ENCODE peak calls at places on chromosomes 2 and 18, in nine cellular contexts. One of them, this sample, is unnamed.

GRCh38 chr2:74915743-74916142 is 42.7 kb upstream of the POLE4 start:
- DNase-seq in K562: no peak
- DNase-seq in GM12878: peak; percentile 11
- DNase-seq in breast epithelium: no peak
- DNase-seq in upper lobe of left lung: no peak
- DNase-seq in sigmoid colon: no peak
- DNase-seq in transverse colon: no peak
- DNase-seq in spleen: no peak
- DNase-seq in HepG2: no peak
- DNase-seq in this sample: no peak

GRCh38 chr2:127526940-127527804 is 883 bp upstream of the IWS1 start:
- DNase-seq in K562: peak; percentile 24
- DNase-seq in GM12878: no peak
- DNase-seq in breast epithelium: no peak
- DNase-seq in upper lobe of left lung: no peak
- DNase-seq in sigmoid colon: no peak
- DNase-seq in transverse colon: no peak
- DNase-seq in spleen: no peak
- DNase-seq in HepG2: peak; percentile 68
- DNase-seq in this sample: no peak

GRCh38 chr2:215791481-215791937 is 221.8 kb downstream of the MREG start:
- DNase-seq in K562: no peak
- DNase-seq in GM12878: no peak
- DNase-seq in breast epithelium: no peak
- DNase-seq in upper lobe of left lung: no peak
- DNase-seq in sigmoid colon: no peak
- DNase-seq in transverse colon: no peak
- DNase-seq in spleen: no peak
- DNase-seq in HepG2: peak; percentile 81
- DNase-seq in this sample: no peak

GRCh38 chr2:152176113-152176714 is 651 bp upstream of the STAM2 start:
- DNase-seq in K562: no peak
- DNase-seq in GM12878: no peak
- DNase-seq in breast epithelium: no peak
- DNase-seq in upper lobe of left lung: no peak
- DNase-seq in sigmoid colon: no peak
- DNase-seq in transverse colon: no peak
- DNase-seq in spleen: no peak
- DNase-seq in HepG2: peak; percentile 34
- DNase-seq in this sample: no peak

GRCh38 chr2:189298038-189298437 is 118.5 kb upstream of the COL5A2 start:
- DNase-seq in K562: no peak
- DNase-seq in GM12878: no peak
- DNase-seq in breast epithelium: no peak
- DNase-seq in upper lobe of left lung: no peak
- DNase-seq in sigmoid colon: no peak
- DNase-seq in transverse colon: no peak
- DNase-seq in spleen: no peak
- DNase-seq in HepG2: no peak
- DNase-seq in this sample: no peak

GRCh38 chr18:3585656-3586509 is 135.9 kb downstream of the TGIF1 start:
- DNase-seq in K562: peak; percentile 90
- DNase-seq in GM12878: no peak
- DNase-seq in breast epithelium: peak; percentile 65
- DNase-seq in upper lobe of left lung: peak; percentile 89
- DNase-seq in sigmoid colon: peak; percentile 87
- DNase-seq in transverse colon: peak; percentile 90
- DNase-seq in spleen: peak; percentile 91
- DNase-seq in HepG2: peak; percentile 92
- DNase-seq in this sample: no peak

GRCh38 chr18:26865557-26865956 is at the start of gene AQP4:
- DNase-seq in K562: no peak
- DNase-seq in GM12878: no peak
- DNase-seq in breast epithelium: no peak
- DNase-seq in upper lobe of left lung: peak; percentile 81
- DNase-seq in sigmoid colon: no peak
- DNase-seq in transverse colon: no peak
- DNase-seq in spleen: no peak
- DNase-seq in HepG2: no peak
- DNase-seq in this sample: no peak

GRCh38 chr18:29041976-29042375 is 865.0 kb upstream of the CDH2 start:
- DNase-seq in K562: no peak
- DNase-seq in GM12878: no peak
- DNase-seq in breast epithelium: no peak
- DNase-seq in upper lobe of left lung: no peak
- DNase-seq in sigmoid colon: no peak
- DNase-seq in transverse colon: no peak
- DNase-seq in spleen: no peak
- DNase-seq in HepG2: no peak
- DNase-seq in this sample: no peak

GRCh38 chr2:134570676-134571075 is 148.1 kb downstream of the TMEM163 start:
- DNase-seq in K562: no peak
- DNase-seq in GM12878: no peak
- DNase-seq in breast epithelium: no peak
- DNase-seq in upper lobe of left lung: no peak
- DNase-seq in sigmoid colon: no peak
- DNase-seq in transverse colon: no peak
- DNase-seq in spleen: no peak
- DNase-seq in HepG2: no peak
- DNase-seq in this sample: no peak
- TF ChIP-seq POLR2A in K562: no peak
- TF ChIP-seq POLR2A in GM12878: no peak
- TF ChIP-seq POLR2A in breast epithelium: no peak
- TF ChIP-seq POLR2A in upper lobe of left lung: no peak
- TF ChIP-seq POLR2A in sigmoid colon: no peak
- TF ChIP-seq POLR2A in transverse colon: no peak
- TF ChIP-seq POLR2A in spleen: no peak
- TF ChIP-seq POLR2A in HepG2: no peak
- TF ChIP-seq POLR2A in this sample: no peak

DNA sequence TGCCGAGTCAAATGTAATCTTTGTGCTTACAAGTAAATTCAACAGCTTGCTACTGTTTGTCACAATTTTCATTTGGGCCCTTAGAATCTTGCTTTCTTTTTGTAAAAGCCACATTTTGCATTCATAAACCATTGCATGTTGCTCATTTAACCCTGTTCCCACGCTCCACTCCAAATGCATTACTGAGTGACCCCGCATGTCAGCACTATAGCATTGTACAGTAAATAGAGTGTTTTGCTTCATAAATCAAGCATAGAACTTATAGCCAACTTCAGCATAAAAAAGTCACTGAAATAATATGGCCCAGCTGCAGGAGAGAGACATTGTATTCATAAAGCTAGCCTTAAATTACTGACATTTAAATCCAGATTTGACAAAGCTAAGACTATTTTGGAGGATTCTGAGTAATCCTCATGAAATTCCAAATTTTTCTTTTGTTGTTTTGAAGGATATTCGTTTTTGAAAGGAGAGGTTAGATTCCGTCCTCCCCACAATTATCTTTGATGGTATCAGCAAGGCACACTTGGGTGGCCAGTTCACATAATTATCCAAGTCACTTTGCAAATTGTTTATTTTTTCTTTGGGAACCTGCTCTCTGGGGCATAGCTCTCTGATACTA is 320.9 kb upstream of the TCF4 start:
- DNase-seq in K562: no peak
- DNase-seq in GM12878: no peak
- DNase-seq in breast epithelium: no peak
- DNase-seq in upper lobe of left lung: no peak
- DNase-seq in sigmoid colon: no peak
- DNase-seq in transverse colon: no peak
- DNase-seq in spleen: no peak
- DNase-seq in HepG2: no peak
- DNase-seq in this sample: no peak
- TF ChIP-seq POLR2AphosphoS5 in K562: no peak
- TF ChIP-seq POLR2AphosphoS5 in GM12878: no peak
- TF ChIP-seq POLR2AphosphoS5 in breast epithelium: no peak
- TF ChIP-seq POLR2AphosphoS5 in upper lobe of left lung: no peak
- TF ChIP-seq POLR2AphosphoS5 in sigmoid colon: no peak
- TF ChIP-seq POLR2AphosphoS5 in transverse colon: no peak
- TF ChIP-seq POLR2AphosphoS5 in spleen: no peak
- TF ChIP-seq POLR2AphosphoS5 in HepG2: no peak
- TF ChIP-seq POLR2AphosphoS5 in this sample: no peak

DNA sequence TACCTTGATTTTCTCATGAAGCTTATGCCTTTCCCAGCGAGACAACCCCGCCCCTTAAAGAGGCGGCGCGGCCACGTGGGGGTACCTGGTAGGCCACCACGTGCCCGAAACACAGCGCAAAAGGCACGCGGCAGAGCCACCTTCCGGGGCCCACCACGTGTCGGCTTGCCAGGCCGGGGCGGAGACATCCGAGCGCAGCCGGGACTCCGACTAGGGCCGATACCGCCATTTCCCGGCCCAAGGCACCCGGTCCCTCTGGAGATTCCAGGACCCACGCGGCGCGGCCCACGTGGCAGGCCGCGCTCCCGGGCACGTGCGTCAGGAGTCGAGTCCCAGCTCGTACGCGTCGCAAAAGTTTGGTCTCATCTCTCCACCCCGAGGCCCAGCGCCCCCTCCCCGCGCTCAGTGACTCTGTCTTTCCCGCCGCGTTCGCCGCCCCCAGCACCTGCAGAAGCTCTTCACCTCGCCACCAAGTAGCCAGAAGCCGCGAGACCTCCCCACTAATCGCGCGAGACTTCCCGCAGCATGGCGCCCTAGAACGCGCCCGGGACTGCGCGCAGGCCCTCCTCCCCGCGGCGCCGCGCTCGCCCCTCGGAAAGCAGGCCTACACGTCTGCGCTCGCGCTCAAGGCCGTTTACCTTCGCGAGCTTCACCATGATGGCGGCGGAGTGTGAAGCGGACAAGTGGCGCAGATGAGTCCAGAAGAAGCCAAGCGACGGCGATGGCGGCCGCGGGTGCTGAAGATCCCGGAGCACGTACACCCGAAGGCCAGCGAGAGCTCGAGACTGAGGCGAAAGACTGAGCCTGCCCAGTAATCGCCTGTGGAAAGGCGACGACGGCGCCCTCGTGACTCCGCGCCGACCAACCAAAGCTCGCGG is at the start of gene NCL:
- DNase-seq in K562: peak; percentile 70
- DNase-seq in GM12878: peak; percentile 91
- DNase-seq in breast epithelium: peak; percentile 73
- DNase-seq in upper lobe of left lung: peak; percentile 98
- DNase-seq in sigmoid colon: peak; percentile 99
- DNase-seq in transverse colon: peak; percentile 99
- DNase-seq in spleen: peak; percentile 96
- DNase-seq in HepG2: peak; percentile 96
- DNase-seq in this sample: peak; percentile 70
- TF ChIP-seq POLR2A in K562: peak; percentile 99
- TF ChIP-seq POLR2A in GM12878: peak; percentile 99
- TF ChIP-seq POLR2A in breast epithelium: peak; percentile 95
- TF ChIP-seq POLR2A in upper lobe of left lung: peak; percentile 83
- TF ChIP-seq POLR2A in sigmoid colon: peak; percentile 98
- TF ChIP-seq POLR2A in transverse colon: peak; percentile 99
- TF ChIP-seq POLR2A in spleen: peak; percentile 97
- TF ChIP-seq POLR2A in HepG2: peak; percentile 100
- TF ChIP-seq POLR2A in this sample: peak; percentile 99

GRCh38 chr18:74541703-74542555 is 7.6 kb downstream of the CNDP1 start:
- DNase-seq in K562: no peak
- DNase-seq in GM12878: no peak
- DNase-seq in breast epithelium: peak; percentile 59
- DNase-seq in upper lobe of left lung: peak; percentile 36
- DNase-seq in sigmoid colon: no peak
- DNase-seq in transverse colon: peak; percentile 48
- DNase-seq in spleen: peak; percentile 50
- DNase-seq in HepG2: peak; percentile 92
- DNase-seq in this sample: no peak
- TF ChIP-seq POLR2AphosphoS5 in K562: no peak
- TF ChIP-seq POLR2AphosphoS5 in GM12878: no peak
- TF ChIP-seq POLR2AphosphoS5 in breast epithelium: no peak
- TF ChIP-seq POLR2AphosphoS5 in upper lobe of left lung: no peak
- TF ChIP-seq POLR2AphosphoS5 in sigmoid colon: no peak
- TF ChIP-seq POLR2AphosphoS5 in transverse colon: no peak
- TF ChIP-seq POLR2AphosphoS5 in spleen: no peak
- TF ChIP-seq POLR2AphosphoS5 in HepG2: peak; percentile 74
- TF ChIP-seq POLR2AphosphoS5 in this sample: no peak

DNA sequence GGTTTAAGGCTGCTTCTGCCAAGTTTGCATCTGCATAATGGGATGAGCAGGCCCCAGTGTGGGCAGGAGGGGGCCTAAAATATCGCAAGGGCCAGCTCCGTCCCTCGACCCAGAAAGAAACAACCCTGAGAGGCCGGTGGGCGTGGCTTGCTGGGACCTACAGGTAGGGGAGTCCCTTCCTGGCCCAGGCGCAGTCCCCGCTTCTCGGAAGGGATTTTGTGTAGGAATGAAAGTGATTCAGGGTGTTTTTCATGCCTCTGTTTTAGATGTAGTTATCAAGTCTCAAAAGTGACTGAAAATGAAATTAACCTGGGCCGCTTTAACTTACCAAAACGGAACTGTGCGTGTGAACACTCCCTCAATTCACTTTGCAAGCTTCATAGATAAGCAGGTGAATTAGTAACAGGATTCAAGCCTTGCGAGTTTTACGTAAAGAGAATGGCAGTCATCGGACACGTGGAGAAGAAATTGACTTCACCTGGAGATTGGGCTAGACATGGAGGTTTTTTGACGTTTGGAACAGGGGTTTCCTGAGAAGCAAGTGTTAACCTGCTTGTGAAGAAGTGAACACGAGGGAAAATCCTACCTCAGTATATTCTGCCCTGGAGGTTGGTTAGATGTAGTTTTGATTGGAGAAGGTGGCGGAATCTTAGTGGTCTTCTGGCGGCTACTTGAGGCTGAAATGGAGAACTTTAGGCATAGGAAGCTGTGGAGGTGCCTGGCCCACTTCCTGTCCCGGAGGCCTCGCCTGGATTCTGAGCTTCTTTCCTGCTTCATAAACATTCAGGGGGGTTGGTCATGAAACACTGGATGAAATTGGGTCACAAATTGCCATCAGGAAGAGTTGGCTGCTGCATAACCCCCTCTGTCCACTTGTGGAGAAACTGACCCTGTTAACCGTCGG is 1.7 kb downstream of the NCK2 start:
- DNase-seq in K562: peak; percentile 47
- DNase-seq in GM12878: peak; percentile 69
- DNase-seq in breast epithelium: peak; percentile 77
- DNase-seq in upper lobe of left lung: peak; percentile 91
- DNase-seq in sigmoid colon: no peak
- DNase-seq in transverse colon: peak; percentile 89
- DNase-seq in spleen: peak; percentile 96
- DNase-seq in HepG2: peak; percentile 29
- DNase-seq in this sample: peak; percentile 56
- TF ChIP-seq POLR2A in K562: no peak
- TF ChIP-seq POLR2A in GM12878: peak; percentile 52
- TF ChIP-seq POLR2A in breast epithelium: no peak
- TF ChIP-seq POLR2A in upper lobe of left lung: no peak
- TF ChIP-seq POLR2A in sigmoid colon: no peak
- TF ChIP-seq POLR2A in transverse colon: peak; percentile 0
- TF ChIP-seq POLR2A in spleen: no peak
- TF ChIP-seq POLR2A in HepG2: no peak
- TF ChIP-seq POLR2A in this sample: peak; percentile 26

GRCh38 chr2:153478289-153479261 is at the start of gene RPRM:
- DNase-seq in K562: peak; percentile 54
- DNase-seq in GM12878: no peak
- DNase-seq in breast epithelium: no peak
- DNase-seq in upper lobe of left lung: peak; percentile 66
- DNase-seq in sigmoid colon: peak; percentile 93
- DNase-seq in transverse colon: peak; percentile 66
- DNase-seq in spleen: peak; percentile 90
- DNase-seq in HepG2: peak; percentile 35
- DNase-seq in this sample: peak; percentile 50
- TF ChIP-seq POLR2AphosphoS5 in K562: no peak
- TF ChIP-seq POLR2AphosphoS5 in GM12878: no peak
- TF ChIP-seq POLR2AphosphoS5 in breast epithelium: no peak
- TF ChIP-seq POLR2AphosphoS5 in upper lobe of left lung: no peak
- TF ChIP-seq POLR2AphosphoS5 in sigmoid colon: peak; percentile 70
- TF ChIP-seq POLR2AphosphoS5 in transverse colon: no peak
- TF ChIP-seq POLR2AphosphoS5 in spleen: peak; percentile 67
- TF ChIP-seq POLR2AphosphoS5 in HepG2: no peak
- TF ChIP-seq POLR2AphosphoS5 in this sample: no peak